ENCODE peak calls at places on chromosomes 5 and 9, in seven cellular contexts. Q is adrenal gland, W is A172, H is ACHN, F is C1 segment of cervical spinal cord, Y is EL, V is HT1080. C is an unnamed sample.

GRCh38 chr5:179301796-179302195 is 43.5 kb downstream of the ADAMTS2 start:
- DNase-seq in Q (peak; percentile 17), W (no peak), H (no peak), F (no peak), Y (no peak), V (no peak), C (no peak)

GRCh38 chr5:102958481-102959011 is 161.4 kb downstream of the GIN1 start:
- DNase-seq in Q (no peak), W (peak; percentile 11), H (peak; percentile 41), F (no peak), Y (peak; percentile 36), V (peak; percentile 50), C (no peak)

GRCh38 chr9:120698766-120699165 is 15.5 kb downstream of the MEGF9 start:
- DNase-seq in Q (no peak), W (no peak), H (no peak), F (peak; percentile 10), Y (no peak), V (no peak), C (no peak)

GRCh38 chr9:123685489-123686083 is 244.3 kb downstream of the DENND1A start:
- DNase-seq in Q (no peak), W (no peak), H (no peak), F (no peak), Y (no peak), V (no peak), C (no peak)

GRCh38 chr5:61301820-61302563 is 30.1 kb upstream of the ZSWIM6 start:
- DNase-seq in Q (peak; percentile 92), W (peak; percentile 98), H (peak; percentile 98), F (no peak), Y (peak; percentile 99), V (peak; percentile 99), C (peak; percentile 40)

GRCh38 chr5:59099270-59099994 is 516.6 kb downstream of the RAB3C start:
- DNase-seq in Q (no peak), W (peak; percentile 82), H (peak; percentile 19), F (no peak), Y (peak; percentile 79), V (peak; percentile 91), C (no peak)

GRCh38 chr5:58958701-58959100 is 375.8 kb downstream of the RAB3C start:
- DNase-seq in Q (no peak), W (no peak), H (no peak), F (no peak), Y (no peak), V (no peak), C (no peak)

GRCh38 chr5:93821892-93822291 is 80.5 kb upstream of the POU5F2 start:
- DNase-seq in Q (no peak), W (no peak), H (no peak), F (no peak), Y (no peak), V (no peak), C (no peak)

GRCh38 chr5:149667084-149667826 is 62.9 kb upstream of the PPARGC1B start:
- DNase-seq in Q (no peak), W (peak; percentile 46), H (peak; percentile 33), F (no peak), Y (peak; percentile 42), V (peak; percentile 35), C (no peak)